ENCODE peak calls at places on chromosomes 3 and 15, in seven cellular contexts. H is astrocyte of the spinal cord, L is cardiac fibroblast, C is AG04450, T is GM20000, Q is cardiac muscle cell, R is mesothelial cell of epicardium. P is an unnamed sample.

GRCh38 chr3:57808961-57809608 is 53.0 kb downstream of the SLMAP start:
- DNase-seq in R (no peak), T (no peak), L (no peak), H (no peak), Q (no peak), C (no peak), P (no peak)

GRCh38 chr15:66628976-66629723 is 63.4 kb upstream of the LCTL start:
- DNase-seq in H (no peak), Q (no peak), R (no peak), L (no peak), C (no peak), T (no peak), P (no peak)

GRCh38 chr3:140586311-140586710 is 91.6 kb upstream of the TRIM42 start:
- DNase-seq in T (no peak), C (no peak), R (no peak), Q (no peak), H (no peak), L (no peak), P (no peak)

GRCh38 chr15:90231028-90232017 is 2.4 kb downstream of the CIB1 start:
- DNase-seq in T (peak; percentile 78), C (no peak), L (no peak), Q (no peak), H (no peak), R (no peak), P (no peak)

GRCh38 chr15:70726753-70727152 is 36.6 kb downstream of the UACA start:
- DNase-seq in Q (peak; percentile 64), L (peak; percentile 30), R (no peak), C (no peak), T (no peak), H (peak; percentile 36), P (no peak)

GRCh38 chr3:59418836-59419235 is 369.0 kb upstream of the CFAP20DC start:
- DNase-seq in Q (no peak), T (no peak), R (no peak), C (no peak), H (peak; percentile 47), L (no peak), P (no peak)

GRCh38 chr15:79164043-79164442 is 73.5 kb upstream of the RASGRF1 start:
- DNase-seq in Q (no peak), R (no peak), H (no peak), L (no peak), T (no peak), C (no peak), P (no peak)

GRCh38 chr3:10393514-10393913 is 72.6 kb upstream of the SEC13 start:
- DNase-seq in C (no peak), L (no peak), R (no peak), H (no peak), T (no peak), Q (no peak), P (no peak)

GRCh38 chr3:165642761-165643432 is 194.3 kb downstream of the BCHE start:
- DNase-seq in T (no peak), C (peak; percentile 96), Q (no peak), R (peak; percentile 58), H (peak; percentile 98), L (peak; percentile 99), P (no peak)

GRCh38 chr15:39327005-39327725 is 253.7 kb upstream of the THBS1 start:
- DNase-seq in R (no peak), H (no peak), C (no peak), T (no peak), L (no peak), Q (no peak), P (no peak)

GRCh38 chr15:38304486-38304885 is 51.9 kb downstream of the SPRED1 start:
- DNase-seq in H (no peak), C (no peak), T (no peak), Q (no peak), L (no peak), R (no peak), P (no peak)

GRCh38 chr3:136725468-136725867 is 26.7 kb downstream of the STAG1 start:
- DNase-seq in T (no peak), C (no peak), R (no peak), H (no peak), L (no peak), Q (no peak), P (no peak)

GRCh38 chr3:154954750-154955149 is 125.4 kb upstream of the MME start:
- DNase-seq in T (no peak), H (peak; percentile 60), C (peak; percentile 13), L (peak; percentile 85), R (no peak), Q (peak; percentile 15), P (no peak)

GRCh38 chr3:40304352-40304751 is 5.2 kb upstream of the EIF1B start:
- DNase-seq in R (no peak), Q (no peak), T (no peak), H (no peak), C (no peak), L (no peak), P (no peak)

GRCh38 chr3:99586680-99587079 is 51.7 kb upstream of the COL8A1 start:
- DNase-seq in R (no peak), Q (no peak), T (no peak), C (no peak), L (peak; percentile 46), H (peak; percentile 16), P (no peak)

GRCh38 chr15:75625542-75626347 is at the start of gene SNUPN:
- DNase-seq in C (no peak), H (peak; percentile 93), R (peak; percentile 77), Q (peak; percentile 95), L (peak; percentile 92), T (peak; percentile 96), P (peak; percentile 73)

GRCh38 chr15:63292241-63292640 is 14.8 kb downstream of the APH1B start:
- DNase-seq in L (no peak), H (no peak), T (no peak), R (no peak), Q (no peak), C (no peak), P (no peak)

GRCh38 chr3:149020196-149020838 is 29.0 kb downstream of the GYG1 start:
- DNase-seq in L (no peak), H (no peak), T (no peak), Q (no peak), R (no peak), C (no peak), P (no peak)

GRCh38 chr15:66617137-66618090 is 51.6 kb upstream of the LCTL start:
- DNase-seq in C (peak; percentile 38), L (peak; percentile 82), T (no peak), H (peak; percentile 84), Q (no peak), R (no peak), P (no peak)

GRCh38 chr3:197508051-197508451 is 47.7 kb downstream of the BDH1 start:
- DNase-seq in H (no peak), C (no peak), Q (no peak), T (no peak), L (no peak), R (no peak), P (no peak)

GRCh38 chr3:24164967-24165366 is 219.9 kb downstream of the NR1D2 start:
- DNase-seq in C (no peak), T (no peak), H (no peak), Q (no peak), R (no peak), L (no peak), P (no peak)

GRCh38 chr3:133464573-133464972 is 64.7 kb downstream of the BFSP2 start:
- DNase-seq in H (peak; percentile 61), Q (no peak), L (peak; percentile 63), C (no peak), T (no peak), R (no peak), P (no peak)

GRCh38 chr3:51408813-51409212 is 17.7 kb downstream of the RBM15B start:
- DNase-seq in T (no peak), C (no peak), H (no peak), Q (peak; percentile 33), L (no peak), R (no peak), P (no peak)

GRCh38 chr3:172247525-172248274 is 200.6 kb downstream of the GHSR start:
- DNase-seq in Q (no peak), L (no peak), H (no peak), C (no peak), T (no peak), R (no peak), P (no peak)

GRCh38 chr15:91118796-91119590 is 18.9 kb downstream of the SV2B start:
- DNase-seq in T (no peak), Q (no peak), R (no peak), H (no peak), L (no peak), C (no peak), P (no peak)

DNA sequence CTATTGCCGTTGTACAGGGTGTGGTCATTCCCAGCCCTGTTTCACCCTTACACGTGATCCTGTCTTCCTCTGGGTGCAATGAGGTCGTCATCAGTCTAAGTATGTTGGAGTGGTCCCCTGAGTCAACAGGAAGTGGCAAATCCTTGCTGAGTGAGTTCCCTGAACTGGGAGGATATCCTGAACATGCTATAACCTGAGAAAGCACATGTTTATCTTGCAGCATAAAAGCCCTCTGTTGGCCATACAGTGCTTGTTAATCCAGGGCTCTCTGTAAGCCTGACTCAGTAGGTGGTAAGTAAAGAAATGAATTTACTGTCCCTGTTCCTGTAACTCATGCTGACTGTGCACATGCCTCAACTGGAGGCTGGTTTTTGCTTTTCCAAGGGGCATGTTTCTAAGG is 477.8 kb upstream of the RGMA start:
- DNase-seq in H (no peak), Q (no peak), R (no peak), C (no peak), T (no peak), L (no peak), P (no peak)
- TF ChIP-seq CTCF in H (no peak), Q (no peak), R (no peak), C (no peak), T (no peak), L (no peak), P (no peak)

GRCh38 chr3:73848173-73848751 is 223.5 kb upstream of the PDZRN3 start:
- DNase-seq in R (no peak), Q (peak; percentile 56), C (no peak), L (peak; percentile 65), H (peak; percentile 49), T (peak; percentile 11), P (no peak)
- TF ChIP-seq CTCF in R (peak; percentile 78), Q (peak; percentile 74), C (peak; percentile 81), L (peak; percentile 75), H (peak; percentile 73), T (peak; percentile 25), P (peak; percentile 86)

GRCh38 chr3:178690571-178690970 is 154.3 kb downstream of the KCNMB2 start:
- DNase-seq in Q (peak; percentile 18), R (no peak), C (no peak), H (no peak), L (peak; percentile 17), T (no peak), P (no peak)
- TF ChIP-seq CTCF in Q (no peak), R (no peak), C (no peak), H (no peak), L (no peak), T (no peak), P (no peak)

GRCh38 chr3:94716326-94717018 is 653.6 kb downstream of the NSUN3 start:
- DNase-seq in H (no peak), R (no peak), Q (peak; percentile 5), L (peak; percentile 5), T (no peak), C (no peak), P (no peak)
- TF ChIP-seq CTCF in H (no peak), R (no peak), Q (no peak), L (no peak), T (no peak), C (no peak), P (peak; percentile 23)

GRCh38 chr3:129352045-129352444 is 73.4 kb downstream of the HMCES start:
- DNase-seq in H (no peak), R (no peak), C (no peak), T (no peak), L (no peak), Q (no peak), P (no peak)
- TF ChIP-seq CTCF in H (no peak), R (no peak), C (peak; percentile 25), T (no peak), L (peak; percentile 18), Q (peak; percentile 19), P (peak; percentile 26)

P was measured in progenitor cell of endocrine pancreas.